ENCODE peak calls at places on chromosome 14, in eight cellular contexts. S is foreskin fibroblast, O is left ventricle myocardium inferior, E is IMR-90, Y is cardiac fibroblast, A is progenitor cell of endocrine pancreas, X is fibroblast of lung, B is right atrium auricular region. L is an unnamed sample.

GRCh38 chr14:65070710-65071033 is 31.6 kb downstream of the MAX start:
- DNase-seq in O (no peak), E (peak), X (no peak), Y (no peak), S (no peak), A (no peak), B (no peak), L (no peak)

GRCh38 chr14:67187826-67188225 is 1.4 kb upstream of the GARIN2 start:
- DNase-seq in E (peak), S (peak), X (peak), A (no peak), Y (peak), O (no peak), B (no peak), L (no peak)

GRCh38 chr14:71680733-71681387 is 251.4 kb upstream of the RGS6 start:
- DNase-seq in A (no peak), X (no peak), Y (no peak), S (no peak), E (no peak), O (no peak), B (no peak), L (no peak)

GRCh38 chr14:104285483-104285790 is 147.1 kb downstream of the KIF26A start:
- DNase-seq in E (no peak), X (no peak), A (no peak), Y (no peak), S (no peak), O (no peak), B (no peak), L (no peak)

GRCh38 chr14:30559638-30560071 is 697 bp downstream of the G2E3 start:
- DNase-seq in E (peak), A (no peak), O (no peak), Y (peak), B (no peak), X (peak), S (no peak), L (no peak)

GRCh38 chr14:75165586-75166391 is 10.6 kb downstream of the TMED10 start:
- DNase-seq in S (no peak), A (no peak), Y (peak), E (no peak), B (no peak), O (no peak), X (peak), L (no peak)

GRCh38 chr14:20332386-20332945 is 613 bp downstream of the CCNB1IP1 start:
- DNase-seq in O (no peak), S (no peak), X (peak), Y (peak), A (no peak), B (no peak), E (no peak), L (no peak)

GRCh38 chr14:101360045-101360931 is 201.0 kb upstream of the DIO3 start:
- DNase-seq in B (peak), A (no peak), O (peak), Y (no peak), S (no peak), E (no peak), X (no peak), L (no peak)

DNA sequence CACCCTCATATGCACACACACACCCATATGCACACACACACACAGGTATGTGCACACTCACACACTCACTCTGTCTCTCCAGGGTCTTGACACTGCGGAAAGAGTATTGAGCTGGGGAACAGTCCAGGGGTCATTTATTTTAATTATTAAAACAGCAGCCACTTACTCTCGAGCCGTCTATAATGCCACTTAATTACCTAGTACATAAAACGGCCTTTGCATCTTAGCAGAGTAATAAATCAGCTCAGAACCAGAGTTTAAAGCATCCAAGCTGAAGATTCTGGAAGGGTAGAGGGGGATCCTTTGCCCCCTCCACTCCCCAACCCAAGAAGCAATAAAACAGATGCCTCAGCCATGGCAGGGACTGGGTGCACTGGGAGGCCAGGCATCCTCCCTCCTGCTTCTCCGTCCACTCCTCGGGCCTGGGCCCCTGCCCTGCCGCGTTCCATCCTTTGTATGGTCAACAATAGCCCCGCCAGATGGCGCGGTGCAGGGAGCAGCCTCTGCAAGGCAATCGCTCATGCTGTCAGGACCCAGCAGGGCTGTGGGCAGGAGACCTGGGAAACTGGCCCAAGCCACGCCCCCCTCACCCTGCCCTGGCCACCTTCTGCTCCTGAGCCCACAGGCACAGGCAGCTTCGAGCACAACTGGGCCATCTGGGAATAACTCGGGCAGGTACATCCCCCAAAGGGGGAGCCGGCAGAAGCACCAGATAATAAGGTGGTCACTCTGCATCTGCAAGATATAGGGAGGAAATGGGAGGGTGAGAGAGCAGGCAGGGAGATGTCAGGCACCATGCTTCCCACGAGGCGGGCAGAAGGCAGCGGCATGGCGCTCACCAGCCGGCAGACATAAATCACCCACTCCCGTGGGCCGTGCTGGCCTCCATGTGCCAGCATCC is 40.9 kb downstream of the CCDC85C start:
- DNase-seq in Y (peak), O (peak), B (peak), S (peak), A (peak), E (peak), X (peak), L (no peak)
- TF ChIP-seq CTCF in Y (peak), O (peak), B (peak), S (peak), A (peak), E (peak), X (peak), L (no peak)

GRCh38 chr14:90114554-90114953 is 52.8 kb downstream of the KCNK13 start:
- DNase-seq in E (no peak), A (no peak), B (no peak), X (no peak), Y (no peak), O (no peak), S (no peak), L (no peak)
- TF ChIP-seq CTCF in E (no peak), A (peak), B (peak), X (no peak), Y (no peak), O (peak), S (no peak), L (no peak)

DNA sequence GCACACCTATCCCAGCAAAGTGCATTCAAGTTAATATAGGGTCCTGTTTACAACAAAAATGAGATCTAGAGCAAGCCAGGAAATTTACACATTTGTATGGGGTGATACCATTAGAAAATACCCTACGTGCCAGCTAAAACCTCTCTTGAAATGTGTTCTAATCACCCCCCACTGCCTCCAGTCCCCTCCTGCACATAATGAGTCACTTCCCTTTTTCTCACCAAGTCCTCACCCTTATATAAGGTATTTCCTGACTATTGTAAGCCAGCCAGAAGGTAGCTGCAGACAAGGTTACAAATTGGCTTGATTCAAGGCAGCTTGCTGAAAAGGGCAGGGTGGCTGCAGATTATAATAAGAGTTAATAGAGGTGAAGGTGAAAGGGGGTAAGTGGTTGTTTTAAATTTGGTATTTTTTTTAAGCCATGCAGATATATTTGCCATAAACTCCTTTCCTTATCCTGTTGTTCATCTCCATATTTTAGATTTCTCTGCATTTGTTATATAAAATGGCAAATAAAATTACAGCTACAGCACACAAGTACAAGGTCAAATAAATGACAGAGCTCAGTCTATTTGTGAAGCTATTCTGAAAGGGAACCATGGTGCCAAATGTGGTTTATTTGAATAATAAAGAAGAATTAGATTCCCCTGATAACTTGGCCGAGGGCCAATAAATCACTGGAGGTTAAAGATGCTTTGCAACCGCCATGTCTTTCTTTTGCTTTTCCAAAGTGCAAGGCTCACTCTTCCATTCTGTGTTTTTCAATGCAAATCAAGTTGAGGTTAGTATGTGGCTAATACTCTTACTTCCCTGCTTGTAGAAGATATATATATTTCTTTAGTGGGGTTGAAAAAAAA is 385.9 kb downstream of the EGLN3 start:
- DNase-seq in O (no peak), Y (peak), B (no peak), A (no peak), E (peak), S (no peak), X (peak), L (no peak)
- TF ChIP-seq CTCF in O (no peak), Y (no peak), B (no peak), A (no peak), E (no peak), S (no peak), X (no peak), L (no peak)

DNA sequence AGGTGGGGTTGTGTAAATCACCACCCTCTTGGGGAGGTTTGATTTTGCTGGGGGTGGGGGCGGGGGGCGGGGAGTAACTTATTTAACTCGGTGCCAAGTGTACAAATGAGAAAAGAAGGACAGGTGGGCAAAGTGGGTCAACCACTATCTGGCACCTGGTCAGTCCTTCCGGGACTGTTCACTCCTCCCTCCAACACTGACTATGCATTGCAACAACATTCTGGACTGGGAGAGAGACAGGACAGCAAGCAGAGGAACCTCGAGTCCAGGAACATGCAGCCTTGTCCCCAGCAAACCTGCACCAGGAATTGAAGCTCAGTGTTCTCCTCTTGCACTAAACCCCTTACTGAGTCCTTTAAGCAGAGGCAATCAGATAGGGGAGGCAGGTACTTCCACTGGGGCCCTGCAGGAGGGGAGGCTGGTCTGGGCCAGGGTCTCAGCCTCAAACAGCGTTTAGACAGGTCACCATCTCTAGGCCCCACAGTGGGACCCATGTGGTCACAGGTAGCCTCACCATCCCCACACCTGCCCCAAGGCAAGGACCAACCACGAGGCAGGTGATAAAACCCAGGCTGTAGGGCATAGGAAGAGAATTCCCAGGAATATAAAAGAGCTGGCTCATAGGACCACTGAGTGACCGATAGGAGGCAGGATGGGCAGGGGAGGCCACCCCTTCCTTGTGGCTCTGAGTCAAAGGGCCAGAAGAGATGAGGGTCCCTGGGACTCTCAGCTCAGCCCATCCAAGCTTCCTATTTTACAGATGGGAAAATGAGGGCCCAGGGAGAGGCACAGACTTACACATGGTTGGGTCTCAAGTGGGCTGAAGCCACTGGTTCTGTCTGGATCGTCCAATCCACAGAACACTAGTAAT is 9.8 kb downstream of the CCDC85C start:
- DNase-seq in Y (no peak), A (no peak), B (no peak), X (no peak), S (no peak), E (no peak), O (no peak), L (no peak)
- TF ChIP-seq CTCF in Y (no peak), A (no peak), B (no peak), X (no peak), S (no peak), E (no peak), O (no peak), L (no peak)

GRCh38 chr14:89408907-89409675 is 7.9 kb downstream of the FOXN3 start:
- DNase-seq in B (no peak), Y (no peak), X (no peak), A (no peak), E (no peak), S (no peak), O (no peak), L (no peak)

GRCh38 chr14:89411976-89412375 is 5.1 kb downstream of the FOXN3 start:
- DNase-seq in S (no peak), E (no peak), X (no peak), O (no peak), Y (no peak), B (no peak), A (no peak), L (no peak)

GRCh38 chr14:89407856-89408255 is 9.2 kb downstream of the FOXN3 start:
- DNase-seq in A (no peak), O (no peak), E (peak), Y (no peak), S (no peak), X (peak), B (no peak), L (no peak)

GRCh38 chr14:89406941-89407340 is 10.1 kb downstream of the FOXN3 start:
- DNase-seq in O (no peak), A (no peak), E (no peak), S (no peak), B (no peak), X (no peak), Y (peak), L (no peak)

GRCh38 chr14:89409961-89410360 is 7.1 kb downstream of the FOXN3 start:
- DNase-seq in E (no peak), O (no peak), S (no peak), X (no peak), B (no peak), A (no peak), Y (no peak), L (no peak)
- TF ChIP-seq CTCF in E (no peak), O (no peak), S (no peak), X (no peak), B (no peak), A (no peak), Y (no peak), L (no peak)

L was measured in mesothelial cell of epicardium.